ENCODE peak calls at places on chromosomes 13 and 19, in six cellular contexts. One of them, this sample, is unnamed.

GRCh38 chr13:44837250-44837649 is 152.0 kb downstream of the NUFIP1 start:
- DNase-seq in upper lobe of right lung: no peak
- DNase-seq in kidney: no peak
- DNase-seq in cardiac fibroblast: peak
- DNase-seq in heart left ventricle: no peak
- DNase-seq in AG04450: peak
- DNase-seq in this sample: no peak

GRCh38 chr19:29389495-29389894 is 136.3 kb upstream of the VSTM2B start:
- DNase-seq in AG04450: no peak
- DNase-seq in upper lobe of right lung: no peak
- DNase-seq in heart left ventricle: peak
- DNase-seq in kidney: peak
- DNase-seq in cardiac fibroblast: no peak
- DNase-seq in this sample: no peak

GRCh38 chr19:39971380-39971841 is 446 bp downstream of the PSMC4 start:
- DNase-seq in kidney: no peak
- DNase-seq in heart left ventricle: no peak
- DNase-seq in upper lobe of right lung: no peak
- DNase-seq in cardiac fibroblast: no peak
- DNase-seq in AG04450: no peak
- DNase-seq in this sample: no peak

GRCh38 chr19:47111081-47111589 is 2.4 kb downstream of the ZC3H4 start:
- DNase-seq in AG04450: no peak
- DNase-seq in heart left ventricle: peak
- DNase-seq in upper lobe of right lung: peak
- DNase-seq in kidney: no peak
- DNase-seq in cardiac fibroblast: no peak
- DNase-seq in this sample: peak

GRCh38 chr13:60617863-60618733 is 221.1 kb downstream of the TDRD3 start:
- DNase-seq in AG04450: no peak
- DNase-seq in kidney: no peak
- DNase-seq in cardiac fibroblast: peak
- DNase-seq in upper lobe of right lung: no peak
- DNase-seq in heart left ventricle: no peak
- DNase-seq in this sample: peak

GRCh38 chr19:925087-925911 is 536 bp upstream of the ARID3A start:
- DNase-seq in cardiac fibroblast: peak
- DNase-seq in heart left ventricle: peak
- DNase-seq in upper lobe of right lung: peak
- DNase-seq in AG04450: peak
- DNase-seq in kidney: peak
- DNase-seq in this sample: peak

GRCh38 chr19:11180346-11180745 is 17.0 kb downstream of the KANK2 start:
- DNase-seq in kidney: no peak
- DNase-seq in heart left ventricle: no peak
- DNase-seq in AG04450: no peak
- DNase-seq in cardiac fibroblast: peak
- DNase-seq in upper lobe of right lung: no peak
- DNase-seq in this sample: no peak

GRCh38 chr13:106173346-106173745 is 362.1 kb downstream of the EFNB2 start:
- DNase-seq in AG04450: no peak
- DNase-seq in heart left ventricle: no peak
- DNase-seq in kidney: no peak
- DNase-seq in cardiac fibroblast: no peak
- DNase-seq in upper lobe of right lung: no peak
- DNase-seq in this sample: no peak

GRCh38 chr13:107866666-107867623 is 348.4 kb downstream of the LIG4 start:
- DNase-seq in heart left ventricle: no peak
- DNase-seq in AG04450: no peak
- DNase-seq in kidney: peak
- DNase-seq in upper lobe of right lung: peak
- DNase-seq in cardiac fibroblast: peak
- DNase-seq in this sample: peak

GRCh38 chr19:33395561-33396550 is 22.3 kb downstream of the CEBPG start:
- DNase-seq in kidney: peak
- DNase-seq in cardiac fibroblast: peak
- DNase-seq in upper lobe of right lung: peak
- DNase-seq in heart left ventricle: peak
- DNase-seq in AG04450: no peak
- DNase-seq in this sample: no peak

GRCh38 chr13:72384186-72384823 is 343.1 kb downstream of the MZT1 start:
- DNase-seq in heart left ventricle: no peak
- DNase-seq in kidney: no peak
- DNase-seq in cardiac fibroblast: peak
- DNase-seq in AG04450: no peak
- DNase-seq in upper lobe of right lung: no peak
- DNase-seq in this sample: no peak

GRCh38 chr13:89959074-89959473 is 1388.4 kb upstream of the MIR17HG start:
- DNase-seq in cardiac fibroblast: no peak
- DNase-seq in heart left ventricle: no peak
- DNase-seq in kidney: no peak
- DNase-seq in AG04450: no peak
- DNase-seq in upper lobe of right lung: no peak
- DNase-seq in this sample: no peak

GRCh38 chr19:14102756-14103155 is 12.2 kb upstream of the SAMD1 start:
- DNase-seq in kidney: no peak
- DNase-seq in cardiac fibroblast: no peak
- DNase-seq in AG04450: no peak
- DNase-seq in heart left ventricle: peak
- DNase-seq in upper lobe of right lung: no peak
- DNase-seq in this sample: no peak

DNA sequence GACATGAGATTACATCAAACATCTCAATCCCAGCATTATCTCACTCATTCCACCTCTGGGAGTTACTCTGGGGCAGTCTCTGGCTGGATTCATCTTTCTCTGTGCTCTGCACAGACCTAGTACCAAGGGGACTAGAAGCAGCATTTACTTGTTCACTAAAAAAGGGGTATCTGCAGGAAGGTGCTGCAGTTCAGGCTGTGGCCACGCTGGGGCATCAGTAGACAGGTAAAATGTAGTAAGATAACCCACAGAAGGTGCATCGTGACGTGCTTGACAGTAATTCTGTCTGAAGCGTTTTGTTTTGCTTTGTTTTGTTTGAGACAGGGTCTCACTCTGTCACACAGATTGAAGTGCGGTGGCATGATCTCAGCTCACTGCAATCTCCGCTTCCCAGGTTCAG is 29.3 kb downstream of the ZNF564 start:
- DNase-seq in upper lobe of right lung: no peak
- DNase-seq in cardiac fibroblast: no peak
- DNase-seq in kidney: no peak
- DNase-seq in AG04450: no peak
- DNase-seq in heart left ventricle: no peak
- DNase-seq in this sample: no peak
- TF ChIP-seq CTCF in upper lobe of right lung: no peak
- TF ChIP-seq CTCF in cardiac fibroblast: no peak
- TF ChIP-seq CTCF in kidney: no peak
- TF ChIP-seq CTCF in AG04450: no peak
- TF ChIP-seq CTCF in heart left ventricle: no peak
- TF ChIP-seq CTCF in this sample: no peak

GRCh38 chr19:13020002-13020414 is 24.7 kb downstream of the NFIX start:
- DNase-seq in cardiac fibroblast: no peak
- DNase-seq in heart left ventricle: no peak
- DNase-seq in AG04450: no peak
- DNase-seq in kidney: no peak
- DNase-seq in upper lobe of right lung: no peak
- DNase-seq in this sample: no peak

GRCh38 chr19:13017306-13018036 is 22.2 kb downstream of the NFIX start:
- DNase-seq in AG04450: no peak
- DNase-seq in kidney: peak
- DNase-seq in cardiac fibroblast: no peak
- DNase-seq in upper lobe of right lung: no peak
- DNase-seq in heart left ventricle: no peak
- DNase-seq in this sample: no peak

GRCh38 chr19:13016628-13017305 is 21.5 kb downstream of the NFIX start:
- DNase-seq in AG04450: no peak
- DNase-seq in kidney: no peak
- DNase-seq in upper lobe of right lung: no peak
- DNase-seq in cardiac fibroblast: no peak
- DNase-seq in heart left ventricle: no peak
- DNase-seq in this sample: no peak

GRCh38 chr19:13019330-13019729 is 24.1 kb downstream of the NFIX start:
- DNase-seq in heart left ventricle: no peak
- DNase-seq in cardiac fibroblast: no peak
- DNase-seq in AG04450: no peak
- DNase-seq in kidney: no peak
- DNase-seq in upper lobe of right lung: no peak
- DNase-seq in this sample: no peak

DNA sequence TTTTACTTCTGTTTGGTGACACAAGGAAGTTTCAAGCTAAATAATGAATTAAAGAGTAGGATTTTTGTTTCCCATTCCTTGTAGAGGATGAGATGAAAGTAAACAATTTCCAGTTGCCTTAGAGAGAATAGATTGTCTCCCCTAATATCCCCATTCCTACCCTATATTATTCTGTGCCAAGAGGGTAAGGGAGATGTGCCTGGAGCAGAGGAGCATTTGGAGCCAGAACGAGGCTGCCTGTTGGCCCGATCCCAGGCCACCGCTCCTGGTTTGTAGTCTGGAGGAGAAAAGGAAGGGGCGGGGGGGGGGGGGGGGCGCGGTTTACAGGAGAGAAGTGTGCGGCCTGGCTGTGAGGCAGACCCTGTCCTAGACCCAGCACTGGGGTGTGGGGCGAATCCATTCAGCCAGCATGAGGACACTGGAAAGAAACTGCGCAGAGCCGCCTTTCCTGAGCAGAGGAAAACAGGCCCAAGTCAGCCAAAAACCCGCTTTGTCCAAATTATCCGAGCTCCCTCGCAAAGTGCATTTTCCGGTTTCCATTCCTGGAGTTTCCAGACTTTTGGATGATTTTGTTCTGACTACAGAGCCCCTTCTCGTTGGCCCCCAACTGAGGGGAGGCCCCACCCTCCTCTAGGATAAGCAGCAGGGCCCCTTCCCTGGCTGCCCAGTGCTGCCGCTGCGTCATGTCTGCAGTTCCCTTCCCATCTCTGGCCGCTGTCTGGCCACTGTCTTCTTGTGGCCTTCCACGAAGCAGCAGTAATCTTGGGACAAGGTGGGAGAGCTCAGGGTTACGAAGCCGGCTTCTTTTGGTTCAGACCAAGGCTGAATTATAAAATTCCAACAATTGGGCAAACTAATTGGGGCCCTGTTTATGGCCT is 23.0 kb downstream of the NFIX start:
- DNase-seq in AG04450: no peak
- DNase-seq in upper lobe of right lung: peak
- DNase-seq in cardiac fibroblast: no peak
- DNase-seq in heart left ventricle: peak
- DNase-seq in kidney: peak
- DNase-seq in this sample: no peak
- H3K4me3 ChIP-seq in AG04450: peak
- H3K4me3 ChIP-seq in upper lobe of right lung: peak
- H3K4me3 ChIP-seq in cardiac fibroblast: no peak
- H3K4me3 ChIP-seq in heart left ventricle: no peak
- H3K4me3 ChIP-seq in kidney: no peak
- H3K4me3 ChIP-seq in this sample: no peak

GRCh38 chr19:35621708-35622107 is 7.1 kb upstream of the RBM42 start:
- DNase-seq in upper lobe of right lung: no peak
- DNase-seq in kidney: no peak
- DNase-seq in heart left ventricle: no peak
- DNase-seq in cardiac fibroblast: no peak
- DNase-seq in AG04450: no peak
- DNase-seq in this sample: no peak

GRCh38 chr19:35620001-35620400 is 7.5 kb downstream of the HAUS5 start:
- DNase-seq in upper lobe of right lung: no peak
- DNase-seq in cardiac fibroblast: no peak
- DNase-seq in heart left ventricle: no peak
- DNase-seq in kidney: no peak
- DNase-seq in AG04450: no peak
- DNase-seq in this sample: no peak

GRCh38 chr19:35619290-35619923 is 6.9 kb downstream of the HAUS5 start:
- DNase-seq in cardiac fibroblast: no peak
- DNase-seq in upper lobe of right lung: no peak
- DNase-seq in AG04450: no peak
- DNase-seq in kidney: no peak
- DNase-seq in heart left ventricle: no peak
- DNase-seq in this sample: no peak

GRCh38 chr19:35615036-35615435 is 2.5 kb downstream of the HAUS5 start:
- DNase-seq in cardiac fibroblast: no peak
- DNase-seq in heart left ventricle: peak
- DNase-seq in upper lobe of right lung: no peak
- DNase-seq in AG04450: no peak
- DNase-seq in kidney: no peak
- DNase-seq in this sample: no peak

GRCh38 chr19:35618857-35619256 is 6.3 kb downstream of the HAUS5 start:
- DNase-seq in kidney: no peak
- DNase-seq in upper lobe of right lung: no peak
- DNase-seq in cardiac fibroblast: no peak
- DNase-seq in heart left ventricle: peak
- DNase-seq in AG04450: no peak
- DNase-seq in this sample: no peak
- TF ChIP-seq CTCF in kidney: no peak
- TF ChIP-seq CTCF in upper lobe of right lung: no peak
- TF ChIP-seq CTCF in cardiac fibroblast: no peak
- TF ChIP-seq CTCF in heart left ventricle: no peak
- TF ChIP-seq CTCF in AG04450: peak
- TF ChIP-seq CTCF in this sample: no peak

DNA sequence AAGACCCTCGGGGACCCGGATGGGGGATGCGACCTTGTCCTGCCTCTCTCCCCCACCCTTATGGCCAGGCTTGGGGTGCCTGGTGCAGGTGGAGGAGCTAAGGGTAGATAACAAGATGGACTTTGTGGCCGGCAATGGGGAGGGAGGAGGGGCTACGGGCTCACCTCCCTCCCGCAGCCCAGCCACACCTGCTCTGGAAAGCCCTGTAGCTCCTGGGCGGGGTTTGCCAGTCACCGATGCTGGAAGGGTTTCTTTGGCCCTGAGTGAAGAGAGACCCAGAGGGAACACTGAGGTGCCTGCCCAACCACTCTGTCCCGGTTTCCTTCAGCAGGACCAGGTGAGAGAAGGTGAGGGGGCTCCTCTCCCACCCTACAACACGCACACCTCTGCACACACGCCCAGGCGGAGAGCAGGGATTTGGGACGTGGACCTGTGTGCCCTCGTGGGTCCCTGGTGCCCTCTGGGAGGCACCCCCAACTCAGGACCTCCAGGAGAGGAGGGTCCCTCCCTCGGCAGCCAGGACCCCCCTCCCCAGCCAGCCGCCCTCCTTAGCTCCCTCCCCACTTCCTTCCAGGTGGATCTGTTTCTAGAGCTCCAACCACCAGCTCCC is at the start of gene FUT2:
- DNase-seq in heart left ventricle: no peak
- DNase-seq in AG04450: no peak
- DNase-seq in upper lobe of right lung: no peak
- DNase-seq in cardiac fibroblast: no peak
- DNase-seq in kidney: no peak
- DNase-seq in this sample: no peak
- H3K4me3 ChIP-seq in heart left ventricle: peak
- H3K4me3 ChIP-seq in AG04450: no peak
- H3K4me3 ChIP-seq in upper lobe of right lung: peak
- H3K4me3 ChIP-seq in cardiac fibroblast: peak
- H3K4me3 ChIP-seq in kidney: peak
- H3K4me3 ChIP-seq in this sample: peak